ENCODE peak calls at places on chromosome 5, in seven cellular contexts. P is H1, C is K562, A is HepG2, F is GM12892, L is SK-N-SH, K is GM12878. H is an unnamed sample.

GRCh38 chr5:55160493-55161209 is 680 bp downstream of the GPX8 start:
- DNase-seq in P (no peak), C (peak), A (no peak), F (no peak), L (no peak), K (no peak), H (no peak)

GRCh38 chr5:16574789-16575785 is 41.7 kb downstream of the RETREG1 start:
- DNase-seq in P (no peak), C (no peak), A (no peak), F (no peak), L (no peak), K (no peak), H (no peak)

GRCh38 chr5:87081511-87082372 is 185.9 kb upstream of the RASA1 start:
- DNase-seq in P (no peak), C (peak), A (no peak), F (no peak), L (no peak), K (peak), H (no peak)

GRCh38 chr5:96079075-96079474 is 117.4 kb upstream of the ELL2 start:
- DNase-seq in P (no peak), C (no peak), A (peak), F (no peak), L (no peak), K (no peak), H (no peak)

GRCh38 chr5:172723508-172723907 is 47.5 kb downstream of the DUSP1 start:
- DNase-seq in P (no peak), C (no peak), A (no peak), F (no peak), L (no peak), K (no peak), H (no peak)

GRCh38 chr5:61809651-61810050 is 477.6 kb downstream of the ZSWIM6 start:
- DNase-seq in P (no peak), C (no peak), A (no peak), F (no peak), L (no peak), K (no peak), H (no peak)

GRCh38 chr5:145429170-145429569 is 406.0 kb downstream of the PRELID2 start:
- DNase-seq in P (no peak), C (no peak), A (no peak), F (no peak), L (no peak), K (no peak), H (no peak)

GRCh38 chr5:177357459-177358332 is at the start of gene RGS14:
- DNase-seq in P (no peak), C (peak), A (no peak), F (peak), L (no peak), K (peak), H (peak)

GRCh38 chr5:146948666-146949065 is 70.1 kb upstream of the PPP2R2B start:
- DNase-seq in P (no peak), C (no peak), A (no peak), F (no peak), L (no peak), K (no peak), H (no peak)

GRCh38 chr5:166596043-166596442 is 1695.4 kb upstream of the WWC1 start:
- DNase-seq in P (no peak), C (no peak), A (no peak), F (no peak), L (no peak), K (no peak), H (no peak)

GRCh38 chr5:105836263-105836662 is 1834.5 kb downstream of the EFNA5 start:
- DNase-seq in P (no peak), C (no peak), A (no peak), F (no peak), L (no peak), K (no peak), H (no peak)

GRCh38 chr5:114467141-114467540 is 105.3 kb downstream of the KCNN2 start:
- DNase-seq in P (no peak), C (no peak), A (no peak), F (no peak), L (no peak), K (no peak), H (no peak)

GRCh38 chr5:18393546-18393945 is 759.3 kb downstream of the TAF11L14 start:
- DNase-seq in P (no peak), C (no peak), A (no peak), F (no peak), L (no peak), K (no peak), H (no peak)

GRCh38 chr5:40790947-40791593 is 7.1 kb downstream of the PRKAA1 start:
- DNase-seq in P (no peak), C (no peak), A (peak), F (no peak), L (no peak), K (no peak), H (no peak)

GRCh38 chr5:131164931-131165727 is at the start of gene HINT1:
- DNase-seq in P (peak), C (peak), A (peak), F (peak), L (peak), K (peak), H (peak)

GRCh38 chr5:131170540-131171275 is at the start of gene LYRM7:
- DNase-seq in P (peak), C (peak), A (peak), F (peak), L (peak), K (peak), H (peak)

GRCh38 chr5:131167615-131168014 is 2.6 kb upstream of the HINT1 start:
- DNase-seq in P (no peak), C (peak), A (no peak), F (no peak), L (no peak), K (no peak), H (no peak)

GRCh38 chr5:131171276-131171815 is 602 bp downstream of the LYRM7 start:
- DNase-seq in P (no peak), C (peak), A (peak), F (no peak), L (no peak), K (no peak), H (no peak)

GRCh38 chr5:131169810-131170539 is 769 bp upstream of the LYRM7 start:
- DNase-seq in P (no peak), C (no peak), A (no peak), F (no peak), L (no peak), K (no peak), H (no peak)
- TF ChIP-seq TAF1 in P (no peak), C (no peak), A (no peak), F (no peak), L (no peak), K (no peak), H (no peak)

GRCh38 chr5:59054963-59055528 is 472.2 kb downstream of the RAB3C start:
- DNase-seq in P (no peak), C (no peak), A (no peak), F (no peak), L (no peak), K (no peak), H (no peak)

GRCh38 chr5:59061377-59061776 is 478.5 kb downstream of the RAB3C start:
- DNase-seq in P (no peak), C (no peak), A (peak), F (no peak), L (no peak), K (no peak), H (no peak)

GRCh38 chr5:59058977-59059687 is 476.3 kb downstream of the RAB3C start:
- DNase-seq in P (no peak), C (no peak), A (no peak), F (no peak), L (no peak), K (no peak), H (no peak)

GRCh38 chr5:59055745-59056448 is 473.0 kb downstream of the RAB3C start:
- DNase-seq in P (no peak), C (no peak), A (no peak), F (no peak), L (no peak), K (no peak), H (no peak)

GRCh38 chr5:59058237-59058636 is 475.4 kb downstream of the RAB3C start:
- DNase-seq in P (no peak), C (no peak), A (no peak), F (no peak), L (no peak), K (no peak), H (no peak)
- TF ChIP-seq TAF1 in P (no peak), C (no peak), A (no peak), F (no peak), L (no peak), K (no peak), H (no peak)

GRCh38 chr5:52895070-52895469 is 94.1 kb upstream of the ITGA2 start:
- DNase-seq in P (no peak), C (no peak), A (no peak), F (no peak), L (peak), K (no peak), H (no peak)

GRCh38 chr5:52893863-52894262 is 95.3 kb upstream of the ITGA2 start:
- DNase-seq in P (no peak), C (no peak), A (no peak), F (no peak), L (no peak), K (no peak), H (no peak)

GRCh38 chr5:52895572-52896296 is 93.4 kb upstream of the ITGA2 start:
- DNase-seq in P (no peak), C (no peak), A (no peak), F (no peak), L (no peak), K (no peak), H (no peak)

GRCh38 chr5:52893105-52893504 is 96.0 kb upstream of the ITGA2 start:
- DNase-seq in P (no peak), C (no peak), A (no peak), F (no peak), L (no peak), K (no peak), H (no peak)

DNA sequence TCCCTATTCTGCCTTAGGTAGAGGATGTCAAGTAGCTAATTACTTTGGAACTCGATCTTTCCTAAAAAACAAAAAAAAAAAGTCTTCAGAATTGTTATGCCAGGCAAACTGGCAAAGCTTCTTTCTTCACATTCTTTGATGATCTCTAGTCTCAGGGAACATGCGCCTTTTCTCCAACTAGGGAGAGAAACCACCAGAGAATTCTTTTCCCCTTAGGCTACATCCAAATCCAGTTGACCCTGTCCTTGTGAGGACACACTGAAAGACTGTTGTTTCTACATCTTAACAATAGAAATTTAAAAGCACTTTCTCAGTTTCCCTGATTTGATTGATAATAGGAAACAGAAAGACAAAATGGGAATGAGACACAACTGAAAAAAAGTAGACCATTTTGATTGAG is 94.7 kb upstream of the ITGA2 start:
- DNase-seq in P (no peak), C (no peak), A (no peak), F (no peak), L (no peak), K (no peak), H (no peak)
- TF ChIP-seq TAF1 in P (no peak), C (no peak), A (no peak), F (no peak), L (no peak), K (no peak), H (no peak)

DNA sequence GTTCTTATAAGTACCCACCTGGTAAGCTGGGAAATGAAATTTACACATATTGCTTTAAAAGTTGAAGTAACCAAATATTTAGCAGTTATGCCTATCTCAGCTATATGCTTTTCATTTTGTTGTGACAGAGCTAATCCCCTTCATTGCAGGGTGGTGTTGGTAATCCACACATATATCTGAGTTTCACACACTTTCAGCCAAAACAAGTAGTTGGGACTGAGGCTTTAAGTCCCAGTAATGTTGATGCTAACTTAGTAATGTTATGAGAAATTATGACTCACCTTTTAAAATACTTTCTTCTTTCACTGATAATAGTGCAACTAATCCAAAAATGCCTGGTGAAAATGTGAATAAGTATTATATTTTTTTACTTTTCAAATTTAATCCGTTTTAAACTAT is 19.2 kb upstream of the RICTOR start:
- DNase-seq in P (no peak), C (no peak), A (no peak), F (no peak), L (no peak), K (no peak), H (no peak)
- TF ChIP-seq TAF1 in P (no peak), C (no peak), A (no peak), F (no peak), L (no peak), K (no peak), H (no peak)

DNA sequence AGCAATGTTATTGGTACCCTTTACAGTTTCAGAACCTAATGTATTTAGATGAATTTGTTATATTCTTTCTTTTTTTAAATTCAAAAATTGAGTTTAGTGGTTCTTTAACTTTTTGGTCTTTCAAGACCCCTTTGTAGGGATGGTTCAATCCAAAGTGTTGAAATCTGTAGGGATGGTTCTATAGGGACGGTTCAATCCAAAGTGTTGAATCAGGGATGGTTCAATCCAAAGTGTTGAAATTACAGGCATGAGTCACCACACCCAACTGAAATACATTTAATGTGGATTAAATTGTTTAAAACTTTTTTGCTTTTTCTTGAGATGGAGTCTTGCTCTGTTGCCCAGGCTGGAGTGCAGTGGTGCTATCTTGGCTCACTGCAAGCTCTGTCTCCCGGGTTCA is 30.6 kb downstream of the SNX2 start:
- DNase-seq in P (no peak), C (no peak), A (no peak), F (no peak), L (no peak), K (no peak), H (no peak)
- TF ChIP-seq TAF1 in P (no peak), C (no peak), A (no peak), F (no peak), L (no peak), K (no peak), H (no peak)